ENCODE peak calls at places on chromosomes 1 and 21, in eight cellular contexts. One of them, this sample, is unnamed.

GRCh38 chr1:234264832-234265231 is 108.4 kb upstream of the COA6 start:
- DNase-seq in fibroblast of the aortic adventitia: no peak
- DNase-seq in dorsolateral prefrontal cortex: no peak
- DNase-seq in cardiac fibroblast: no peak
- DNase-seq in GM13976: no peak
- DNase-seq in H9: no peak
- DNase-seq in colonic mucosa: no peak
- DNase-seq in endothelial cell of umbilical vein: no peak
- DNase-seq in this sample: no peak

GRCh38 chr1:25952851-25953401 is 44.9 kb downstream of the PAFAH2 start:
- DNase-seq in colonic mucosa: no peak
- DNase-seq in dorsolateral prefrontal cortex: peak
- DNase-seq in fibroblast of the aortic adventitia: peak
- DNase-seq in H9: no peak
- DNase-seq in GM13976: no peak
- DNase-seq in endothelial cell of umbilical vein: no peak
- DNase-seq in cardiac fibroblast: peak
- DNase-seq in this sample: no peak

GRCh38 chr1:53348491-53349368 is 20.9 kb upstream of the LRP8 start:
- DNase-seq in H9: peak
- DNase-seq in fibroblast of the aortic adventitia: no peak
- DNase-seq in colonic mucosa: peak
- DNase-seq in GM13976: no peak
- DNase-seq in cardiac fibroblast: no peak
- DNase-seq in endothelial cell of umbilical vein: no peak
- DNase-seq in dorsolateral prefrontal cortex: no peak
- DNase-seq in this sample: peak

GRCh38 chr1:6447818-6448748 is 17.9 kb downstream of the TNFRSF25 start:
- DNase-seq in endothelial cell of umbilical vein: no peak
- DNase-seq in colonic mucosa: peak
- DNase-seq in H9: peak
- DNase-seq in GM13976: no peak
- DNase-seq in dorsolateral prefrontal cortex: no peak
- DNase-seq in fibroblast of the aortic adventitia: no peak
- DNase-seq in cardiac fibroblast: no peak
- DNase-seq in this sample: peak

GRCh38 chr1:24743404-24744211 is 1.6 kb upstream of the CLIC4 start:
- DNase-seq in cardiac fibroblast: peak
- DNase-seq in GM13976: peak
- DNase-seq in endothelial cell of umbilical vein: peak
- DNase-seq in H9: peak
- DNase-seq in colonic mucosa: no peak
- DNase-seq in dorsolateral prefrontal cortex: no peak
- DNase-seq in fibroblast of the aortic adventitia: peak
- DNase-seq in this sample: no peak

GRCh38 chr1:30747028-30748008 is 10.3 kb downstream of the LAPTM5 start:
- DNase-seq in fibroblast of the aortic adventitia: no peak
- DNase-seq in cardiac fibroblast: no peak
- DNase-seq in endothelial cell of umbilical vein: no peak
- DNase-seq in dorsolateral prefrontal cortex: no peak
- DNase-seq in colonic mucosa: no peak
- DNase-seq in GM13976: no peak
- DNase-seq in H9: no peak
- DNase-seq in this sample: no peak

GRCh38 chr1:26031196-26031902 is 9.8 kb downstream of the EXTL1 start:
- DNase-seq in H9: no peak
- DNase-seq in cardiac fibroblast: no peak
- DNase-seq in endothelial cell of umbilical vein: no peak
- DNase-seq in fibroblast of the aortic adventitia: peak
- DNase-seq in GM13976: no peak
- DNase-seq in colonic mucosa: no peak
- DNase-seq in dorsolateral prefrontal cortex: no peak
- DNase-seq in this sample: no peak

GRCh38 chr1:203300441-203301330 is 4.6 kb upstream of the BTG2 start:
- DNase-seq in endothelial cell of umbilical vein: no peak
- DNase-seq in cardiac fibroblast: no peak
- DNase-seq in GM13976: no peak
- DNase-seq in dorsolateral prefrontal cortex: no peak
- DNase-seq in colonic mucosa: no peak
- DNase-seq in fibroblast of the aortic adventitia: no peak
- DNase-seq in H9: no peak
- DNase-seq in this sample: no peak

GRCh38 chr1:38083541-38083940 is 36.9 kb upstream of the POU3F1 start:
- DNase-seq in cardiac fibroblast: no peak
- DNase-seq in colonic mucosa: no peak
- DNase-seq in fibroblast of the aortic adventitia: no peak
- DNase-seq in dorsolateral prefrontal cortex: no peak
- DNase-seq in H9: no peak
- DNase-seq in GM13976: no peak
- DNase-seq in endothelial cell of umbilical vein: no peak
- DNase-seq in this sample: no peak

GRCh38 chr1:157776971-157777386 is at the start of gene FCRL2:
- DNase-seq in cardiac fibroblast: no peak
- DNase-seq in colonic mucosa: no peak
- DNase-seq in endothelial cell of umbilical vein: no peak
- DNase-seq in dorsolateral prefrontal cortex: no peak
- DNase-seq in GM13976: no peak
- DNase-seq in fibroblast of the aortic adventitia: no peak
- DNase-seq in H9: no peak
- DNase-seq in this sample: no peak

GRCh38 chr1:157774412-157774811 is 2.5 kb downstream of the FCRL2 start:
- DNase-seq in cardiac fibroblast: no peak
- DNase-seq in GM13976: no peak
- DNase-seq in H9: no peak
- DNase-seq in fibroblast of the aortic adventitia: no peak
- DNase-seq in endothelial cell of umbilical vein: no peak
- DNase-seq in dorsolateral prefrontal cortex: no peak
- DNase-seq in colonic mucosa: no peak
- DNase-seq in this sample: no peak

GRCh38 chr1:157771666-157772425 is 5.1 kb downstream of the FCRL2 start:
- DNase-seq in H9: no peak
- DNase-seq in fibroblast of the aortic adventitia: no peak
- DNase-seq in cardiac fibroblast: no peak
- DNase-seq in GM13976: no peak
- DNase-seq in dorsolateral prefrontal cortex: no peak
- DNase-seq in endothelial cell of umbilical vein: no peak
- DNase-seq in colonic mucosa: no peak
- DNase-seq in this sample: no peak

GRCh38 chr1:157775101-157775870 is 1.6 kb downstream of the FCRL2 start:
- DNase-seq in fibroblast of the aortic adventitia: no peak
- DNase-seq in endothelial cell of umbilical vein: no peak
- DNase-seq in GM13976: no peak
- DNase-seq in cardiac fibroblast: no peak
- DNase-seq in H9: no peak
- DNase-seq in colonic mucosa: no peak
- DNase-seq in dorsolateral prefrontal cortex: no peak
- DNase-seq in this sample: no peak

DNA sequence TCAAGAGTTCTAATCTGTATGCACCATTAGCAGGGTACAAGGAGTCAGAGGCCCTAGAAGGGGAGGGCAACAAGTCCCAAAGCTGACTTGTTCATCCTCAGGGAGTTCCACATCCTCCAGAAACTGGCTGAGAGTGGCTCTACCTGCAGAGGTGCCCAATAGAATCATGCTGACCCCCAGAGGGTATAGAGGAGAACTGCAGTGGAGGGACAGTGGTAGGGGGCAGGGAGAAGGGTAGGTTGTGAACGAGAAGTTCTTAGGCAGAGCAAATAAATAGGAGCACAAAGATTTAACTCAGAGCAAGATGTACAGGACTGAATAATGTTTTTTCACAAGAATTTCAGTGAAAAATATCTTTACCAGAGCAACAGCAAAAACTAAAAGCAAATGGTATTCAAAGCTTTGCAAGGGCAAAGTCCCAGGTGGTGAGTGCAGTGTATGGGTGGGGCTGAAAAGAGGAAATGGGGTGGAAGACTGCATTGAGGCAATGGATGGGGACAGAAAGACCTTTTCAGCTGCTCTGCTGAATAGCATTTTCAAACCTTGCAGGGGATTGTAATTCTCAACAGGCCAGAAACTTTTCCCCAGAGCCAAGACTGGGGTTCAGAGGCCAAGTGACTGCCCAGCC is 3.1 kb downstream of the FCRL2 start:
- DNase-seq in cardiac fibroblast: no peak
- DNase-seq in fibroblast of the aortic adventitia: no peak
- DNase-seq in colonic mucosa: peak
- DNase-seq in H9: peak
- DNase-seq in dorsolateral prefrontal cortex: no peak
- DNase-seq in endothelial cell of umbilical vein: no peak
- DNase-seq in GM13976: peak
- DNase-seq in this sample: no peak
- TF ChIP-seq CTCF in cardiac fibroblast: no peak
- TF ChIP-seq CTCF in fibroblast of the aortic adventitia: no peak
- TF ChIP-seq CTCF in colonic mucosa: peak
- TF ChIP-seq CTCF in H9: peak
- TF ChIP-seq CTCF in dorsolateral prefrontal cortex: no peak
- TF ChIP-seq CTCF in endothelial cell of umbilical vein: no peak
- TF ChIP-seq CTCF in GM13976: peak
- TF ChIP-seq CTCF in this sample: peak

GRCh38 chr21:43817157-43818086 is 28.0 kb downstream of the RRP1 start:
- DNase-seq in dorsolateral prefrontal cortex: no peak
- DNase-seq in GM13976: no peak
- DNase-seq in colonic mucosa: no peak
- DNase-seq in H9: no peak
- DNase-seq in endothelial cell of umbilical vein: no peak
- DNase-seq in cardiac fibroblast: no peak
- DNase-seq in fibroblast of the aortic adventitia: no peak
- DNase-seq in this sample: no peak

GRCh38 chr21:43815107-43815742 is 25.8 kb downstream of the RRP1 start:
- DNase-seq in H9: peak
- DNase-seq in colonic mucosa: no peak
- DNase-seq in endothelial cell of umbilical vein: no peak
- DNase-seq in dorsolateral prefrontal cortex: no peak
- DNase-seq in GM13976: no peak
- DNase-seq in cardiac fibroblast: no peak
- DNase-seq in fibroblast of the aortic adventitia: no peak
- DNase-seq in this sample: no peak

GRCh38 chr21:43815991-43816390 is 26.6 kb downstream of the RRP1 start:
- DNase-seq in fibroblast of the aortic adventitia: no peak
- DNase-seq in colonic mucosa: no peak
- DNase-seq in endothelial cell of umbilical vein: no peak
- DNase-seq in cardiac fibroblast: no peak
- DNase-seq in GM13976: no peak
- DNase-seq in H9: no peak
- DNase-seq in dorsolateral prefrontal cortex: no peak
- DNase-seq in this sample: no peak

GRCh38 chr21:43818685-43819084 is 29.3 kb downstream of the RRP1 start:
- DNase-seq in cardiac fibroblast: no peak
- DNase-seq in colonic mucosa: no peak
- DNase-seq in dorsolateral prefrontal cortex: no peak
- DNase-seq in H9: no peak
- DNase-seq in fibroblast of the aortic adventitia: no peak
- DNase-seq in GM13976: no peak
- DNase-seq in endothelial cell of umbilical vein: no peak
- DNase-seq in this sample: no peak

GRCh38 chr21:43816611-43817071 is 27.3 kb downstream of the RRP1 start:
- DNase-seq in dorsolateral prefrontal cortex: no peak
- DNase-seq in fibroblast of the aortic adventitia: no peak
- DNase-seq in H9: no peak
- DNase-seq in endothelial cell of umbilical vein: no peak
- DNase-seq in colonic mucosa: no peak
- DNase-seq in cardiac fibroblast: no peak
- DNase-seq in GM13976: no peak
- DNase-seq in this sample: no peak
- TF ChIP-seq CTCF in dorsolateral prefrontal cortex: no peak
- TF ChIP-seq CTCF in fibroblast of the aortic adventitia: no peak
- TF ChIP-seq CTCF in H9: peak
- TF ChIP-seq CTCF in endothelial cell of umbilical vein: no peak
- TF ChIP-seq CTCF in colonic mucosa: no peak
- TF ChIP-seq CTCF in cardiac fibroblast: no peak
- TF ChIP-seq CTCF in GM13976: no peak
- TF ChIP-seq CTCF in this sample: no peak

DNA sequence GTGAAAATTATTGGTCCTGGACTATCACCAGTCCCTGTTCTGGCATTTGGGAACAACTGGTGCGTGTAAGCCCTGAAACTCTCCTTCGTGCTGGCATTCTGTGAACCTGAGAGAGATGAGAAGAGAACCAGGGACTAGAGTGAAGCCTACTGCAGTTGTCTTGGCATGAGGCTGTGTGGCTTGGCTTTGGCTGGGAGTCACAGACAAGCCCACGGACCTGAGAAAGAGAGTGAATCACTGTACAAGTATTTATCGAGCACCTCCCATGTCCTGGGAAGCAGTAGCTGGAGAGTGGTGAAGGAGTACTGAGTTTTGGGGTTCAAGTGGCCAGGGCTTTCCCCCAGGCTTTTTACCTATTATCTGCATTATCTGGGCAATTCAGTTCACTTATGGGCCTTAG is 63.3 kb downstream of the FGGY start:
- DNase-seq in colonic mucosa: no peak
- DNase-seq in cardiac fibroblast: peak
- DNase-seq in endothelial cell of umbilical vein: no peak
- DNase-seq in fibroblast of the aortic adventitia: peak
- DNase-seq in H9: no peak
- DNase-seq in GM13976: no peak
- DNase-seq in dorsolateral prefrontal cortex: no peak
- DNase-seq in this sample: no peak
- TF ChIP-seq CTCF in colonic mucosa: no peak
- TF ChIP-seq CTCF in cardiac fibroblast: no peak
- TF ChIP-seq CTCF in endothelial cell of umbilical vein: no peak
- TF ChIP-seq CTCF in fibroblast of the aortic adventitia: no peak
- TF ChIP-seq CTCF in H9: no peak
- TF ChIP-seq CTCF in GM13976: no peak
- TF ChIP-seq CTCF in dorsolateral prefrontal cortex: no peak
- TF ChIP-seq CTCF in this sample: no peak

GRCh38 chr1:235948774-235949427 is 82.2 kb upstream of the LYST start:
- DNase-seq in GM13976: no peak
- DNase-seq in fibroblast of the aortic adventitia: no peak
- DNase-seq in dorsolateral prefrontal cortex: no peak
- DNase-seq in cardiac fibroblast: no peak
- DNase-seq in H9: no peak
- DNase-seq in colonic mucosa: peak
- DNase-seq in endothelial cell of umbilical vein: peak
- DNase-seq in this sample: no peak
- TF ChIP-seq CTCF in GM13976: no peak
- TF ChIP-seq CTCF in fibroblast of the aortic adventitia: no peak
- TF ChIP-seq CTCF in dorsolateral prefrontal cortex: no peak
- TF ChIP-seq CTCF in cardiac fibroblast: no peak
- TF ChIP-seq CTCF in H9: no peak
- TF ChIP-seq CTCF in colonic mucosa: no peak
- TF ChIP-seq CTCF in endothelial cell of umbilical vein: no peak
- TF ChIP-seq CTCF in this sample: no peak

GRCh38 chr1:21594935-21595897 is 73.9 kb downstream of the RAP1GAP start:
- DNase-seq in fibroblast of the aortic adventitia: peak
- DNase-seq in GM13976: peak
- DNase-seq in cardiac fibroblast: peak
- DNase-seq in colonic mucosa: peak
- DNase-seq in dorsolateral prefrontal cortex: peak
- DNase-seq in endothelial cell of umbilical vein: peak
- DNase-seq in H9: peak
- DNase-seq in this sample: no peak
- TF ChIP-seq CTCF in fibroblast of the aortic adventitia: peak
- TF ChIP-seq CTCF in GM13976: peak
- TF ChIP-seq CTCF in cardiac fibroblast: peak
- TF ChIP-seq CTCF in colonic mucosa: peak
- TF ChIP-seq CTCF in dorsolateral prefrontal cortex: peak
- TF ChIP-seq CTCF in endothelial cell of umbilical vein: peak
- TF ChIP-seq CTCF in H9: peak
- TF ChIP-seq CTCF in this sample: peak

GRCh38 chr1:197327776-197328364 is 59.8 kb downstream of the CRB1 start:
- DNase-seq in fibroblast of the aortic adventitia: peak
- DNase-seq in cardiac fibroblast: peak
- DNase-seq in colonic mucosa: no peak
- DNase-seq in H9: no peak
- DNase-seq in endothelial cell of umbilical vein: peak
- DNase-seq in GM13976: no peak
- DNase-seq in dorsolateral prefrontal cortex: no peak
- DNase-seq in this sample: no peak
- TF ChIP-seq CTCF in fibroblast of the aortic adventitia: peak
- TF ChIP-seq CTCF in cardiac fibroblast: peak
- TF ChIP-seq CTCF in colonic mucosa: peak
- TF ChIP-seq CTCF in H9: peak
- TF ChIP-seq CTCF in endothelial cell of umbilical vein: peak
- TF ChIP-seq CTCF in GM13976: no peak
- TF ChIP-seq CTCF in dorsolateral prefrontal cortex: peak
- TF ChIP-seq CTCF in this sample: peak

This sample was measured in progenitor cell of endocrine pancreas.